ENCODE peak calls at places on chromosomes 1 and 21, in six cellular contexts. One of them, this sample, is unnamed.

GRCh38 chr1:172948457-172948856 is 102.3 kb downstream of the TNFSF18 start:
- DNase-seq in H1: no peak
- DNase-seq in H9: no peak
- DNase-seq in IMR-90: peak; percentile 96
- DNase-seq in mesenchymal stem cell: peak; percentile 92
- DNase-seq in trophoblast cell: no peak
- DNase-seq in this sample: no peak

GRCh38 chr1:58249371-58249728 is 297.2 kb downstream of the OMA1 start:
- DNase-seq in mesenchymal stem cell: no peak
- DNase-seq in H1: no peak
- DNase-seq in IMR-90: no peak
- DNase-seq in trophoblast cell: no peak
- DNase-seq in H9: no peak
- DNase-seq in this sample: no peak

GRCh38 chr1:10803971-10804820 is 7.8 kb upstream of the CASZ1 start:
- DNase-seq in IMR-90: no peak
- DNase-seq in H1: no peak
- DNase-seq in mesenchymal stem cell: no peak
- DNase-seq in H9: no peak
- DNase-seq in trophoblast cell: no peak
- DNase-seq in this sample: no peak

GRCh38 chr1:93766451-93766850 is 84.8 kb upstream of the BCAR3 start:
- DNase-seq in IMR-90: no peak
- DNase-seq in H1: no peak
- DNase-seq in mesenchymal stem cell: no peak
- DNase-seq in trophoblast cell: peak; percentile 77
- DNase-seq in H9: no peak
- DNase-seq in this sample: no peak

GRCh38 chr1:46622341-46622740 is 5.7 kb upstream of the MOB3C start:
- DNase-seq in H9: peak; percentile 56
- DNase-seq in mesenchymal stem cell: peak; percentile 44
- DNase-seq in trophoblast cell: no peak
- DNase-seq in H1: peak; percentile 70
- DNase-seq in IMR-90: peak; percentile 28
- DNase-seq in this sample: no peak

GRCh38 chr21:32524010-32524719 is 61.2 kb downstream of the TCP10L start:
- DNase-seq in H1: no peak
- DNase-seq in trophoblast cell: no peak
- DNase-seq in IMR-90: peak; percentile 83
- DNase-seq in mesenchymal stem cell: peak; percentile 24
- DNase-seq in H9: no peak
- DNase-seq in this sample: no peak

GRCh38 chr1:107934573-107934972 is 30.4 kb downstream of the VAV3 start:
- DNase-seq in H9: no peak
- DNase-seq in trophoblast cell: no peak
- DNase-seq in mesenchymal stem cell: no peak
- DNase-seq in H1: no peak
- DNase-seq in IMR-90: no peak
- DNase-seq in this sample: no peak

GRCh38 chr1:33312413-33312749 is 8.5 kb downstream of the A3GALT2 start:
- DNase-seq in H1: no peak
- DNase-seq in trophoblast cell: no peak
- DNase-seq in mesenchymal stem cell: no peak
- DNase-seq in IMR-90: no peak
- DNase-seq in H9: no peak
- DNase-seq in this sample: no peak

GRCh38 chr1:28591708-28592313 is at the start of gene RAB42:
- DNase-seq in trophoblast cell: no peak
- DNase-seq in H9: peak; percentile 66
- DNase-seq in H1: peak; percentile 76
- DNase-seq in mesenchymal stem cell: no peak
- DNase-seq in IMR-90: no peak
- DNase-seq in this sample: no peak

GRCh38 chr1:114342376-114342775 is 168.6 kb downstream of the TRIM33 start:
- DNase-seq in trophoblast cell: no peak
- DNase-seq in H9: no peak
- DNase-seq in mesenchymal stem cell: no peak
- DNase-seq in IMR-90: no peak
- DNase-seq in H1: peak; percentile 20
- DNase-seq in this sample: no peak
- H2AK5ac ChIP-seq in trophoblast cell: no peak overlapping the region
- H2AK5ac ChIP-seq in H9: no peak overlapping the region
- H2AK5ac ChIP-seq in mesenchymal stem cell: peak overlapping the region; percentile 10
- H2AK5ac ChIP-seq in IMR-90: no peak overlapping the region
- H2AK5ac ChIP-seq in H1: no peak overlapping the region
- H2AK5ac ChIP-seq in this sample: no peak overlapping the region

DNA sequence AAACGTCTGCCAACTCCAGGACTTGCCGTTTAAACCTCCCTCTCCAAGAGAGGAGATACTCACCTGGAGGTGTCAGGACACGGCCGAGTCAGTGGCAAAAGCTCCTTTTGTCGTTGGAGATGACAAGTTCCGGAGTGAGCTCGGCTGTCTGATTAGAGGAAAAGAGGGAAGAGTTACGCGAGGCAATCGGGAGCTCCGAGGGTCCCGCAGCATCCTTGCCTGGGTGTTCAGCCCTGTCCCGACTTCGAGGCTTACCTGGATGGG is 497 bp downstream of the ID3 start:
- DNase-seq in trophoblast cell: no peak
- DNase-seq in mesenchymal stem cell: no peak
- DNase-seq in IMR-90: no peak
- DNase-seq in H9: no peak
- DNase-seq in H1: no peak
- DNase-seq in this sample: no peak
- H4K91ac ChIP-seq in trophoblast cell: peak overlapping the region; percentile 84
- H4K91ac ChIP-seq in mesenchymal stem cell: peak overlapping the region; percentile 53
- H4K91ac ChIP-seq in IMR-90: peak overlapping the region; percentile 49
- H4K91ac ChIP-seq in H9: no peak overlapping the region
- H4K91ac ChIP-seq in H1: no peak overlapping the region
- H4K91ac ChIP-seq in this sample: no peak overlapping the region

GRCh38 chr1:7852778-7853177 is at the start of gene UTS2:
- DNase-seq in IMR-90: no peak
- DNase-seq in trophoblast cell: no peak
- DNase-seq in mesenchymal stem cell: no peak
- DNase-seq in H9: no peak
- DNase-seq in H1: no peak
- DNase-seq in this sample: no peak
- H2AK5ac ChIP-seq in IMR-90: no peak within 1 kb of the TSS
- H2AK5ac ChIP-seq in trophoblast cell: no peak within 1 kb of the TSS
- H2AK5ac ChIP-seq in mesenchymal stem cell: no peak within 1 kb of the TSS
- H2AK5ac ChIP-seq in H9: no peak within 1 kb of the TSS
- H2AK5ac ChIP-seq in H1: no peak within 1 kb of the TSS
- H2AK5ac ChIP-seq in this sample: no peak within 1 kb of the TSS

DNA sequence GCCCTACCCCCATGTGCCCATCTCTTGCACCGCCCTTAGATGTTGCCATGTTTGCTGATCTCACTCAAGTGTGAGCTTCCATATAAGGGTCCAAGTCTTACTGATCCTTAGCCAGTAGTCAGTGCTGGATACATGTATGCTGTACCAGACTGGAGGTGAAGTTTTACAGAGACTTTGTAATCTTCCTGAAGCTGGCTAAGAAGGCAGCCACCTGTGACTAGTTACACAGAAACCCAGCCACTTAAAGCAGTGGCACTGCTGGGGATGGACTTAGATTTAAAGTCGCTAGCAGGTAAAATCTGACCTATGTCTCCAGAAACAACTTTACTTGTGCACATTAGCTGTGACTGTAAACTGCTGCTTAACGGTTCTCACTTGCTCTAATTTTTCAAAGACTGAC is 124.2 kb upstream of the HOOK1 start:
- DNase-seq in mesenchymal stem cell: no peak
- DNase-seq in trophoblast cell: no peak
- DNase-seq in IMR-90: no peak
- DNase-seq in H9: no peak
- DNase-seq in H1: no peak
- DNase-seq in this sample: no peak
- H4K91ac ChIP-seq in mesenchymal stem cell: no peak overlapping the region
- H4K91ac ChIP-seq in trophoblast cell: peak overlapping the region; percentile 55
- H4K91ac ChIP-seq in IMR-90: no peak overlapping the region
- H4K91ac ChIP-seq in H9: no peak overlapping the region
- H4K91ac ChIP-seq in H1: no peak overlapping the region
- H4K91ac ChIP-seq in this sample: no peak overlapping the region

GRCh38 chr1:39491146-39491921 is at the start of gene BMP8A:
- DNase-seq in IMR-90: no peak
- DNase-seq in H9: peak; percentile 82
- DNase-seq in H1: peak; percentile 88
- DNase-seq in mesenchymal stem cell: peak; percentile 53
- DNase-seq in trophoblast cell: peak; percentile 49
- DNase-seq in this sample: peak; percentile 51
- H2AK5ac ChIP-seq in IMR-90: no peak within 1 kb of the TSS
- H2AK5ac ChIP-seq in H9: no peak within 1 kb of the TSS
- H2AK5ac ChIP-seq in H1: no peak within 1 kb of the TSS
- H2AK5ac ChIP-seq in mesenchymal stem cell: no peak within 1 kb of the TSS
- H2AK5ac ChIP-seq in trophoblast cell: no peak within 1 kb of the TSS
- H2AK5ac ChIP-seq in this sample: no peak within 1 kb of the TSS

DNA sequence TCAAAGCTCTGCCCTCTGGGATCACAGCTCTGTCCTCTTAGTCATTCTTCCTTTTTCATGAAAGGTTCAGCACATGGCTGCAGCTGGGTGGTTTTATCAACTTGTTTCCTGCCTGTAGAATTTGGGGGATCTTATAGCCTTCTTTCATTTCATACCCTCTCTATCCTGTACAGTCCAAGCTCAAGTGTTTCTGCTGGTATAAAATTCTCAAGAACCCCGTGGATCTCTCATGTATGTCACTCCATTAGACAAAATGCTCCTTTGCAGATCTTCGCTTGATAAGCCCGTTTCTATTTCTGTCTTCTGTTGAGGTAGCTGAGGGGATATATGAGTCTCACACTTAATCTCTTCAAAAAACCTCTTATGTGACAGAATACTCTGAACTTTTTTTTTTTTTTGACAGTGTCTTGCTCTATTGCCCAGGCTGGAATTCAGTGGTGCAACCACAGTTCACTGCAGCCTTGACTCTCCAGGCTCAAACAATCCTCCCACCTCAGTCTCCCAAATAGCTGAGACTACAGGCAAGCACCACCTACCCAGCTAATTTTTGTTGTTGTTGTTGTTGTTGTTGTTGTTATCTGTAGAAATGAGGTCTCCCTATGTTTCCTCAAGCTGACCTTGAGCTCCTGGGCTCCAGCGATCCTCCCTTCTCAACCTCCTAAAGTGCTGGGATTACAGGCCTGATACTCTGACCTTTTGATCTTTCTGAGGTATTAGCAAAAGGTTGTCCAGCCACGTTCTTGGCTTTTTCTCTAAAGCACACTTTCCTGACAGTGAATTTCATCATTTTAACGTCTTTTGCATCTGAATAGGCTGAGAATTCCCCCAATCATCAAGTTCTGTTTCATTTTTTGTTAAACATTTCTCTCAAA is 24.7 kb upstream of the COL9A2 start:
- DNase-seq in trophoblast cell: peak; percentile 11
- DNase-seq in IMR-90: no peak
- DNase-seq in H9: no peak
- DNase-seq in mesenchymal stem cell: no peak
- DNase-seq in H1: no peak
- DNase-seq in this sample: no peak
- H4K91ac ChIP-seq in trophoblast cell: no peak overlapping the region
- H4K91ac ChIP-seq in IMR-90: no peak overlapping the region
- H4K91ac ChIP-seq in H9: no peak overlapping the region
- H4K91ac ChIP-seq in mesenchymal stem cell: no peak overlapping the region
- H4K91ac ChIP-seq in H1: no peak overlapping the region
- H4K91ac ChIP-seq in this sample: no peak overlapping the region

DNA sequence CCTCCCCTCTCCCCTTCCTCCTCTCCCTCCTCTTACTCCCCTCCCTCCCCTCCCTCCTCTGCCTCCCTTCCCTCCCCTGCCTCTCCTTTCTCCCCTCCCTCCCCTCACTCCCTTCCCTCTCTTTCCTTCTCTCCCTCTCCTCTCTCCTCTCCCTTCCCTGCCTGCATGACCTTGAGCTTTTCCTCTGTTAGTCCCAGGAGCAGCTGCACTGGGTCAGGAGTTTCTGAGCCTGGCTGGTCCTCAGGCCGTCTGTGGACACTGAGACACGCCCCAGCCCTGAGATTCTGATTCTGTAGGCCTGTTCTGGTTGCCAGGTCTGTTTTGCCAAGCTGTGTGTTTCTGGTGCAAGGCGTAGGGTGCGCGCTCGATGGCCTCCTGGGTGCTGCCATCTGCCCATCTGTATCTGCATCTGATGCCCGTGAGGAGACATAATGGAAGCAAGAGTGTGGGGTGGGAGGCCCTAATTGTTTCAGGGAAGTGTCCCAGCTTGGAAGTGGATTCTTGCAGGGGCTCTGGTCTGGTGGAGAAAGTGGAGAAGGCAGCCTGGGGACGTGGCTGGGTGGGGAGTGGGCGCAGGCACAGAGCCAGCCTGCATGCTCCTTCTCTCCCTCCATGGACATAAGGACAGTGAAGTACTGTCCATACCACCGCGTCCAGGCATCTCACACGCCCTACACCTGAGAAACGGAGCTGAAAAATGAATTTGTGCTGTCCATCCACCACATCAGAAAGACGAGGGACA is 97.2 kb downstream of the WDR4 start:
- DNase-seq in mesenchymal stem cell: no peak
- DNase-seq in IMR-90: no peak
- DNase-seq in H1: no peak
- DNase-seq in trophoblast cell: no peak
- DNase-seq in H9: no peak
- DNase-seq in this sample: no peak
- H2AK5ac ChIP-seq in mesenchymal stem cell: no peak overlapping the region
- H2AK5ac ChIP-seq in IMR-90: no peak overlapping the region
- H2AK5ac ChIP-seq in H1: peak overlapping the region; percentile 77
- H2AK5ac ChIP-seq in trophoblast cell: peak overlapping the region; percentile 9
- H2AK5ac ChIP-seq in H9: no peak overlapping the region
- H2AK5ac ChIP-seq in this sample: no peak overlapping the region